ENCODE peak calls at places on chromosome 11, in five cellular contexts. Q, Z, D, B and F are unnamed samples.

GRCh38 chr11:34620202-34620601 is 691 bp upstream of the EHF start:
- DNase-seq in Q (no peak), D (no peak), B (no peak), Z (no peak), F (no peak)

GRCh38 chr11:128240546-128240945 is 346.8 kb downstream of the ETS1 start:
- DNase-seq in D (no peak), B (no peak), Z (no peak), Q (no peak), F (no peak)

GRCh38 chr11:98040061-98040808 is 980.5 kb upstream of the CNTN5 start:
- DNase-seq in Z (no peak), B (no peak), D (no peak), Q (no peak), F (no peak)

GRCh38 chr11:110566577-110566976 is 136.8 kb downstream of the FDX1 start:
- DNase-seq in Q (no peak), Z (no peak), B (no peak), D (no peak), F (no peak)

GRCh38 chr11:117701781-117702180 is 95.2 kb downstream of the DSCAML1 start:
- DNase-seq in D (no peak), Q (no peak), Z (no peak), B (no peak), F (no peak)

GRCh38 chr11:33652001-33652400 is 48.6 kb downstream of the C11orf91 start:
- DNase-seq in B (no peak), Q (no peak), Z (no peak), D (no peak), F (no peak)

GRCh38 chr11:73218106-73218829 is at the start of gene P2RY2:
- DNase-seq in D (peak), Z (no peak), Q (peak), B (peak), F (peak)

GRCh38 chr11:16891170-16891569 is 123.0 kb downstream of the PLEKHA7 start:
- DNase-seq in B (no peak), Q (no peak), Z (no peak), D (no peak), F (no peak)

GRCh38 chr11:15819679-15820286 is 536.6 kb downstream of the SOX6 start:
- DNase-seq in Q (peak), Z (peak), B (peak), D (peak), F (peak)

GRCh38 chr11:32446227-32446626 is 10.9 kb upstream of the WT1 start:
- DNase-seq in B (no peak), Q (no peak), D (no peak), Z (no peak), F (no peak)

GRCh38 chr11:35288817-35289541 is 130.4 kb downstream of the SLC1A2 start:
- DNase-seq in D (no peak), Q (no peak), Z (no peak), B (no peak), F (no peak)

GRCh38 chr11:20155683-20156279 is 4.5 kb downstream of the DBX1 start:
- DNase-seq in B (no peak), D (no peak), Q (no peak), Z (no peak), F (no peak)

GRCh38 chr11:72308226-72309073 is 64.5 kb upstream of the PHOX2A start:
- DNase-seq in Q (no peak), D (no peak), Z (no peak), B (no peak), F (no peak)

GRCh38 chr11:101407324-101407723 is 176.5 kb downstream of the TRPC6 start:
- DNase-seq in Q (no peak), Z (no peak), D (no peak), B (no peak), F (no peak)

GRCh38 chr11:124402326-124402922 is 3.6 kb upstream of the OR8B3 start:
- DNase-seq in D (no peak), B (no peak), Z (peak), Q (peak), F (peak)

GRCh38 chr11:34825315-34825669 is 90.9 kb downstream of the APIP start:
- DNase-seq in Q (no peak), D (no peak), Z (no peak), B (no peak), F (no peak)

GRCh38 chr11:62108017-62108750 is 15.6 kb upstream of the INCENP start:
- DNase-seq in D (no peak), Z (peak), Q (no peak), B (no peak), F (peak)

GRCh38 chr11:117823941-117824420 is 563 bp downstream of the FXYD2 start:
- DNase-seq in Q (no peak), B (peak), D (peak), Z (no peak), F (no peak)

GRCh38 chr11:72257551-72257950 is 13.6 kb upstream of the PHOX2A start:
- DNase-seq in Q (no peak), Z (no peak), B (no peak), D (no peak), F (no peak)

GRCh38 chr11:31060880-31061279 is 308.7 kb downstream of the DCDC1 start:
- DNase-seq in Q (no peak), D (no peak), Z (no peak), B (no peak), F (no peak)

GRCh38 chr11:94910281-94910680 is 63.1 kb downstream of the CWC15 start:
- DNase-seq in Z (no peak), B (no peak), D (no peak), Q (no peak), F (no peak)

GRCh38 chr11:88543902-88544655 is 206.5 kb upstream of the CTSC start:
- DNase-seq in Z (peak), D (peak), B (peak), Q (peak), F (peak)